ENCODE peak calls at places on chromosomes 13 and 19, in eight cellular contexts. Z is heart right ventricle; P is cardiac septum; U is ascending aorta; V is CD4-positive, alpha-beta T cell; K is stimulated activated CD8-positive, alpha-beta memory T cell treated with anti-CD3 and anti-CD28 coated beads, Interleukin-15, amount 100 ng/mL, for 1 hour; A is activated gamma-delta T cell treated with Interleukin-2 at 50 U/mL for 16 hours; E is psoas muscle. F is an unnamed sample.

GRCh38 chr19:19661675-19662251 is 1.7 kb downstream of the ATP13A1 start:
- DNase-seq in Z (no peak), P (no peak), U (peak), V (peak), K (no peak), A (no peak), E (no peak), F (no peak)

GRCh38 chr13:42181381-42181953 is 90.5 kb upstream of the AKAP11 start:
- DNase-seq in Z (peak), P (no peak), U (no peak), V (no peak), K (no peak), A (no peak), E (no peak), F (no peak)

GRCh38 chr19:36849701-36850645 is 703 bp upstream of the ZNF345 start:
- DNase-seq in Z (peak), P (peak), U (peak), V (peak), K (peak), A (peak), E (peak), F (peak)

GRCh38 chr13:109274188-109274821 is 512.1 kb downstream of the IRS2 start:
- DNase-seq in Z (no peak), P (no peak), U (no peak), V (no peak), K (no peak), A (no peak), E (no peak), F (no peak)

GRCh38 chr19:18097993-18098890 is 664 bp downstream of the MAST3 start:
- DNase-seq in Z (no peak), P (no peak), U (no peak), V (no peak), K (no peak), A (no peak), E (no peak), F (no peak)

GRCh38 chr13:77697208-77698103 is at the start of gene SLAIN1:
- DNase-seq in Z (peak), P (peak), U (peak), V (peak), K (peak), A (peak), E (peak), F (peak)

GRCh38 chr13:48626726-48627451 is 26.8 kb upstream of the CYSLTR2 start:
- DNase-seq in Z (no peak), P (no peak), U (no peak), V (no peak), K (no peak), A (no peak), E (no peak), F (no peak)

GRCh38 chr19:3507371-3508120 is 1.4 kb downstream of the FZR1 start:
- DNase-seq in Z (no peak), P (no peak), U (no peak), V (peak), K (no peak), A (peak), E (no peak), F (no peak)

GRCh38 chr19:49786432-49786831 is 19.6 kb downstream of the AP2A1 start:
- DNase-seq in Z (no peak), P (no peak), U (no peak), V (no peak), K (no peak), A (no peak), E (no peak), F (no peak)

GRCh38 chr13:29507356-29507755 is 88.1 kb downstream of the SLC7A1 start:
- DNase-seq in Z (no peak), P (no peak), U (no peak), V (no peak), K (no peak), A (no peak), E (no peak), F (no peak)

GRCh38 chr19:6772028-6772865 is at the start of gene VAV1:
- DNase-seq in Z (peak), P (peak), U (peak), V (peak), K (peak), A (peak), E (peak), F (no peak)

GRCh38 chr13:104534847-104535246 is 1468.6 kb upstream of the SLC10A2 start:
- DNase-seq in Z (no peak), P (no peak), U (no peak), V (no peak), K (no peak), A (no peak), E (no peak), F (no peak)

GRCh38 chr13:53141336-53141735 is 112.7 kb downstream of the OLFM4 start:
- DNase-seq in Z (no peak), P (no peak), U (no peak), V (no peak), K (no peak), A (no peak), E (no peak), F (no peak)

GRCh38 chr19:16366433-16367268 is 42.0 kb downstream of the KLF2 start:
- DNase-seq in Z (no peak), P (no peak), U (no peak), V (peak), K (no peak), A (peak), E (no peak), F (no peak)

GRCh38 chr13:100108913-100109507 is 20.1 kb downstream of the PCCA start:
- DNase-seq in Z (no peak), P (no peak), U (no peak), V (no peak), K (no peak), A (no peak), E (no peak), F (no peak)

GRCh38 chr19:42132851-42133528 is 744 bp upstream of the POU2F2 start:
- DNase-seq in Z (peak), P (peak), U (peak), V (peak), K (peak), A (peak), E (peak), F (peak)

GRCh38 chr13:58397596-58398387 is 766.2 kb downstream of the PCDH17 start:
- DNase-seq in Z (peak), P (no peak), U (no peak), V (no peak), K (no peak), A (no peak), E (no peak), F (no peak)

GRCh38 chr13:110546933-110547332 is 14.6 kb downstream of the RAB20 start:
- DNase-seq in Z (peak), P (peak), U (peak), V (no peak), K (no peak), A (no peak), E (peak), F (peak)

GRCh38 chr13:94415484-94415883 is 64.0 kb downstream of the DCT start:
- DNase-seq in Z (no peak), P (no peak), U (no peak), V (no peak), K (no peak), A (no peak), E (no peak), F (no peak)

GRCh38 chr19:33306191-33306590 is 3.9 kb upstream of the CEBPA start:
- DNase-seq in Z (no peak), P (no peak), U (no peak), V (no peak), K (no peak), A (no peak), E (no peak), F (no peak)

GRCh38 chr19:47842941-47843340 is 16.1 kb upstream of the TPRX2 start:
- DNase-seq in Z (no peak), P (no peak), U (no peak), V (no peak), K (no peak), A (no peak), E (no peak), F (no peak)

GRCh38 chr13:109874921-109875454 is 88.6 kb upstream of the IRS2 start:
- DNase-seq in Z (no peak), P (no peak), U (no peak), V (no peak), K (no peak), A (no peak), E (no peak), F (no peak)

GRCh38 chr19:39676004-39676403 is 20.3 kb downstream of the LGALS16 start:
- DNase-seq in Z (no peak), P (no peak), U (no peak), V (no peak), K (no peak), A (no peak), E (no peak), F (no peak)

GRCh38 chr13:35953537-35954206 is 177.5 kb downstream of the DCLK1 start:
- DNase-seq in Z (peak), P (peak), U (peak), V (no peak), K (no peak), A (no peak), E (peak), F (no peak)

GRCh38 chr19:55082023-55082851 is 6.6 kb downstream of the EPS8L1 start:
- DNase-seq in Z (no peak), P (no peak), U (no peak), V (peak), K (no peak), A (peak), E (no peak), F (peak)

GRCh38 chr13:23504188-23504587 is 66.0 kb upstream of the TNFRSF19 start:
- DNase-seq in Z (no peak), P (no peak), U (no peak), V (no peak), K (no peak), A (no peak), E (no peak), F (no peak)

GRCh38 chr19:497476-497860 is 1.2 kb downstream of the MADCAM1 start:
- DNase-seq in Z (no peak), P (no peak), U (no peak), V (no peak), K (no peak), A (no peak), E (peak), F (peak)